ENCODE peak calls at places on chromosomes 5 and 9, in nine cellular contexts. One of them, this sample, is unnamed.

GRCh38 chr9:97359147-97359546 is 51.7 kb downstream of the CCDC180 start:
- DNase-seq in neuronal stem cell: no peak
- DNase-seq in spleen: no peak
- DNase-seq in PC-3: no peak
- DNase-seq in A549: no peak
- DNase-seq in effector memory CD4-positive, alpha-beta T cell: no peak
- DNase-seq in endodermal cell: no peak
- DNase-seq in SJSA1: no peak
- DNase-seq in body of pancreas: no peak
- DNase-seq in this sample: no peak

GRCh38 chr5:14871573-14872069 is at the start of gene ANKH:
- DNase-seq in neuronal stem cell: peak; percentile 70
- DNase-seq in spleen: peak; percentile 95
- DNase-seq in PC-3: peak; percentile 83
- DNase-seq in A549: peak; percentile 45
- DNase-seq in effector memory CD4-positive, alpha-beta T cell: peak; percentile 71
- DNase-seq in endodermal cell: peak; percentile 88
- DNase-seq in SJSA1: peak; percentile 77
- DNase-seq in body of pancreas: peak; percentile 85
- DNase-seq in this sample: peak; percentile 78

GRCh38 chr5:9538504-9538903 is 7.4 kb downstream of the SEMA5A start:
- DNase-seq in neuronal stem cell: no peak
- DNase-seq in spleen: no peak
- DNase-seq in PC-3: no peak
- DNase-seq in A549: no peak
- DNase-seq in effector memory CD4-positive, alpha-beta T cell: no peak
- DNase-seq in endodermal cell: no peak
- DNase-seq in SJSA1: peak; percentile 66
- DNase-seq in body of pancreas: no peak
- DNase-seq in this sample: no peak

GRCh38 chr9:11349187-11349586 is 736.4 kb upstream of the PTPRD start:
- DNase-seq in neuronal stem cell: no peak
- DNase-seq in spleen: no peak
- DNase-seq in PC-3: no peak
- DNase-seq in A549: no peak
- DNase-seq in effector memory CD4-positive, alpha-beta T cell: no peak
- DNase-seq in endodermal cell: no peak
- DNase-seq in SJSA1: no peak
- DNase-seq in body of pancreas: no peak
- DNase-seq in this sample: no peak

GRCh38 chr5:179759961-179760541 is 27.4 kb downstream of the MAML1 start:
- DNase-seq in neuronal stem cell: no peak
- DNase-seq in spleen: peak; percentile 14
- DNase-seq in PC-3: no peak
- DNase-seq in A549: no peak
- DNase-seq in effector memory CD4-positive, alpha-beta T cell: no peak
- DNase-seq in endodermal cell: no peak
- DNase-seq in SJSA1: no peak
- DNase-seq in body of pancreas: no peak
- DNase-seq in this sample: no peak

GRCh38 chr9:137604345-137605145 is 941 bp upstream of the ARRDC1 start:
- DNase-seq in neuronal stem cell: no peak
- DNase-seq in spleen: no peak
- DNase-seq in PC-3: no peak
- DNase-seq in A549: no peak
- DNase-seq in effector memory CD4-positive, alpha-beta T cell: no peak
- DNase-seq in endodermal cell: no peak
- DNase-seq in SJSA1: no peak
- DNase-seq in body of pancreas: peak; percentile 21
- DNase-seq in this sample: no peak

GRCh38 chr5:179370490-179371122 is 25.3 kb upstream of the ADAMTS2 start:
- DNase-seq in neuronal stem cell: no peak
- DNase-seq in spleen: peak; percentile 63
- DNase-seq in PC-3: no peak
- DNase-seq in A549: no peak
- DNase-seq in effector memory CD4-positive, alpha-beta T cell: no peak
- DNase-seq in endodermal cell: peak; percentile 34
- DNase-seq in SJSA1: no peak
- DNase-seq in body of pancreas: no peak
- DNase-seq in this sample: no peak

GRCh38 chr9:37029304-37029775 is 4.7 kb downstream of the PAX5 start:
- DNase-seq in neuronal stem cell: no peak
- DNase-seq in spleen: peak; percentile 84
- DNase-seq in PC-3: no peak
- DNase-seq in A549: no peak
- DNase-seq in effector memory CD4-positive, alpha-beta T cell: no peak
- DNase-seq in endodermal cell: peak; percentile 64
- DNase-seq in SJSA1: no peak
- DNase-seq in body of pancreas: no peak
- DNase-seq in this sample: no peak

GRCh38 chr9:80552931-80553330 is 981.2 kb downstream of the TLE4 start:
- DNase-seq in neuronal stem cell: no peak
- DNase-seq in spleen: no peak
- DNase-seq in PC-3: no peak
- DNase-seq in A549: no peak
- DNase-seq in effector memory CD4-positive, alpha-beta T cell: no peak
- DNase-seq in endodermal cell: no peak
- DNase-seq in SJSA1: no peak
- DNase-seq in body of pancreas: peak; percentile 7
- DNase-seq in this sample: peak; percentile 4

GRCh38 chr9:129822825-129823162 is 1.1 kb downstream of the TOR1A start:
- DNase-seq in neuronal stem cell: no peak
- DNase-seq in spleen: no peak
- DNase-seq in PC-3: no peak
- DNase-seq in A549: no peak
- DNase-seq in effector memory CD4-positive, alpha-beta T cell: no peak
- DNase-seq in endodermal cell: no peak
- DNase-seq in SJSA1: no peak
- DNase-seq in body of pancreas: no peak
- DNase-seq in this sample: no peak

GRCh38 chr9:69324549-69325401 is at the start of gene ENTREP1:
- DNase-seq in neuronal stem cell: peak; percentile 42
- DNase-seq in spleen: peak; percentile 84
- DNase-seq in PC-3: peak; percentile 52
- DNase-seq in A549: peak; percentile 36
- DNase-seq in effector memory CD4-positive, alpha-beta T cell: no peak
- DNase-seq in endodermal cell: peak; percentile 90
- DNase-seq in SJSA1: no peak
- DNase-seq in body of pancreas: peak; percentile 83
- DNase-seq in this sample: peak; percentile 64

GRCh38 chr5:135034186-135034962 is at the start of gene PITX1:
- DNase-seq in neuronal stem cell: peak; percentile 64
- DNase-seq in spleen: no peak
- DNase-seq in PC-3: peak; percentile 65
- DNase-seq in A549: peak; percentile 80
- DNase-seq in effector memory CD4-positive, alpha-beta T cell: no peak
- DNase-seq in endodermal cell: peak; percentile 84
- DNase-seq in SJSA1: peak; percentile 94
- DNase-seq in body of pancreas: peak; percentile 46
- DNase-seq in this sample: no peak

GRCh38 chr9:72726951-72727350 is 205.5 kb downstream of the TMC1 start:
- DNase-seq in neuronal stem cell: no peak
- DNase-seq in spleen: no peak
- DNase-seq in PC-3: no peak
- DNase-seq in A549: no peak
- DNase-seq in effector memory CD4-positive, alpha-beta T cell: no peak
- DNase-seq in endodermal cell: no peak
- DNase-seq in SJSA1: no peak
- DNase-seq in body of pancreas: no peak
- DNase-seq in this sample: no peak

GRCh38 chr9:115202960-115203751 is 85.2 kb upstream of the TNC start:
- DNase-seq in neuronal stem cell: no peak
- DNase-seq in spleen: no peak
- DNase-seq in PC-3: no peak
- DNase-seq in A549: no peak
- DNase-seq in effector memory CD4-positive, alpha-beta T cell: no peak
- DNase-seq in endodermal cell: no peak
- DNase-seq in SJSA1: no peak
- DNase-seq in body of pancreas: no peak
- DNase-seq in this sample: no peak

GRCh38 chr5:73967347-73967746 is 341.4 kb downstream of the ARHGEF28 start:
- DNase-seq in neuronal stem cell: no peak
- DNase-seq in spleen: no peak
- DNase-seq in PC-3: no peak
- DNase-seq in A549: no peak
- DNase-seq in effector memory CD4-positive, alpha-beta T cell: no peak
- DNase-seq in endodermal cell: no peak
- DNase-seq in SJSA1: no peak
- DNase-seq in body of pancreas: no peak
- DNase-seq in this sample: no peak

GRCh38 chr9:33649463-33649862 is 125.4 kb downstream of the ANKRD18B start:
- DNase-seq in neuronal stem cell: no peak
- DNase-seq in spleen: no peak
- DNase-seq in PC-3: no peak
- DNase-seq in A549: no peak
- DNase-seq in effector memory CD4-positive, alpha-beta T cell: no peak
- DNase-seq in endodermal cell: no peak
- DNase-seq in SJSA1: no peak
- DNase-seq in body of pancreas: no peak
- DNase-seq in this sample: no peak

GRCh38 chr5:156694556-156694955 is 155.5 kb upstream of the PPP1R2B start:
- DNase-seq in neuronal stem cell: no peak
- DNase-seq in spleen: no peak
- DNase-seq in PC-3: no peak
- DNase-seq in A549: no peak
- DNase-seq in effector memory CD4-positive, alpha-beta T cell: no peak
- DNase-seq in endodermal cell: no peak
- DNase-seq in SJSA1: no peak
- DNase-seq in body of pancreas: no peak
- DNase-seq in this sample: no peak

GRCh38 chr5:22970956-22971618 is 117.9 kb upstream of the CDH12 start:
- DNase-seq in neuronal stem cell: no peak
- DNase-seq in spleen: no peak
- DNase-seq in PC-3: no peak
- DNase-seq in A549: no peak
- DNase-seq in effector memory CD4-positive, alpha-beta T cell: no peak
- DNase-seq in endodermal cell: no peak
- DNase-seq in SJSA1: no peak
- DNase-seq in body of pancreas: no peak
- DNase-seq in this sample: no peak

GRCh38 chr9:129863059-129863690 is 27.9 kb downstream of the USP20 start:
- DNase-seq in neuronal stem cell: no peak
- DNase-seq in spleen: peak; percentile 83
- DNase-seq in PC-3: no peak
- DNase-seq in A549: no peak
- DNase-seq in effector memory CD4-positive, alpha-beta T cell: peak; percentile 74
- DNase-seq in endodermal cell: no peak
- DNase-seq in SJSA1: no peak
- DNase-seq in body of pancreas: no peak
- DNase-seq in this sample: no peak

GRCh38 chr5:6448622-6449464 is at the start of gene UBE2QL1:
- DNase-seq in neuronal stem cell: no peak
- DNase-seq in spleen: peak; percentile 76
- DNase-seq in PC-3: peak; percentile 66
- DNase-seq in A549: no peak
- DNase-seq in effector memory CD4-positive, alpha-beta T cell: no peak
- DNase-seq in endodermal cell: peak; percentile 78
- DNase-seq in SJSA1: peak; percentile 42
- DNase-seq in body of pancreas: peak; percentile 39
- DNase-seq in this sample: peak; percentile 31
- H3K27ac ChIP-seq in neuronal stem cell: no peak within 1 kb of the TSS
- H3K27ac ChIP-seq in spleen: no peak within 1 kb of the TSS
- H3K27ac ChIP-seq in PC-3: no peak within 1 kb of the TSS
- H3K27ac ChIP-seq in A549: no peak within 1 kb of the TSS
- H3K27ac ChIP-seq in effector memory CD4-positive, alpha-beta T cell: no peak within 1 kb of the TSS
- H3K27ac ChIP-seq in endodermal cell: no peak within 1 kb of the TSS
- H3K27ac ChIP-seq in SJSA1: no peak within 1 kb of the TSS
- H3K27ac ChIP-seq in body of pancreas: no peak within 1 kb of the TSS
- H3K27ac ChIP-seq in this sample: peak within 1 kb of the TSS; percentile 44

DNA sequence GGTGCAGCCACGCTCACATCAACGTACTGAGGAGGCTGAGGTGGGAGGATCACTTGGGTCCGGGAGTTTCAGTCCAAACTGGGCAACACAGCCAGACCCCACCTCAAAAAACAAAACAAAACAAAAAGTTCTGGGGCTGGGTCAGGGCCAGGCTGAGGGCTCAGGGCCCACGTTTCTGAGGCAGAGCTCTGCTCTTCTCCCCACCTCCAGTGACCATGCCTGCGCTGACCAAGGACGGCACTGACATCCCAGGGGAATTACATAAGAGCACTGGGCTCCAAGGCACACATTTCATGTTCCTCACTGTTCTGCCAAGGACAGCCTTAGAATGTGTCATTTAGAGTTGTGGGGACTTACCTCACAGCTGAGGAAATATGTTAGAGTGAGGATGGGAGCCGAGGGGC is 40.4 kb upstream of the TESK1 start:
- DNase-seq in neuronal stem cell: no peak
- DNase-seq in spleen: no peak
- DNase-seq in PC-3: no peak
- DNase-seq in A549: no peak
- DNase-seq in effector memory CD4-positive, alpha-beta T cell: no peak
- DNase-seq in endodermal cell: no peak
- DNase-seq in SJSA1: no peak
- DNase-seq in body of pancreas: no peak
- DNase-seq in this sample: no peak
- H3K4me1 ChIP-seq in neuronal stem cell: peaks cover 10% of the 10 kb centered on the region
- H3K4me1 ChIP-seq in spleen: peaks cover 10% of the 10 kb centered on the region
- H3K4me1 ChIP-seq in PC-3: no peaks in the 10 kb centered on the region
- H3K4me1 ChIP-seq in A549: no peaks in the 10 kb centered on the region
- H3K4me1 ChIP-seq in effector memory CD4-positive, alpha-beta T cell: no peaks in the 10 kb centered on the region
- H3K4me1 ChIP-seq in endodermal cell: no peaks in the 10 kb centered on the region
- H3K4me1 ChIP-seq in SJSA1: no peaks in the 10 kb centered on the region
- H3K4me1 ChIP-seq in body of pancreas: peaks cover 9% of the 10 kb centered on the region
- H3K4me1 ChIP-seq in this sample: peaks cover 43% of the 10 kb centered on the region

DNA sequence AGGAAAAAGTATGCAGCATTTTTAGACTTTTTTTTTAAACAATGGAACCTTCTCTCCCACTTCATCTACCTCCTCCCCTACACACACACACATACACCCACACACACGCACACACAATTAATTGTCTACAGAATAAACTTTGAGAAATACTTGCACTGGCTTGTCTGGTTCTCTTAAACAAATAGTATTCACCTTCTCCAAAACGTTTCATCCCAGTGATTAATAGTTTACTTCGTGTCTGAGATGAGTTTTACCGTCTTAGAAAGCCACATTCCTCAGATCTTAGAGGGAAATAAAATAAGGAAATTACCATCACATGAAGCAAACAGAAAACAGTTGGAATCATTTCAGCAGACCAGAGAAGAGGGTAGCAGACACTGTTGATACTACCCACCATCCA is 570.6 kb upstream of the CLINT1 start:
- DNase-seq in neuronal stem cell: no peak
- DNase-seq in spleen: no peak
- DNase-seq in PC-3: peak; percentile 44
- DNase-seq in A549: no peak
- DNase-seq in effector memory CD4-positive, alpha-beta T cell: no peak
- DNase-seq in endodermal cell: no peak
- DNase-seq in SJSA1: no peak
- DNase-seq in body of pancreas: no peak
- DNase-seq in this sample: no peak
- H3K9me3 ChIP-seq in neuronal stem cell: no peaks in the 10 kb centered on the region
- H3K9me3 ChIP-seq in spleen: no peaks in the 10 kb centered on the region
- H3K9me3 ChIP-seq in PC-3: no peaks in the 10 kb centered on the region
- H3K9me3 ChIP-seq in A549: no peaks in the 10 kb centered on the region
- H3K9me3 ChIP-seq in effector memory CD4-positive, alpha-beta T cell: no peaks in the 10 kb centered on the region
- H3K9me3 ChIP-seq in endodermal cell: no peaks in the 10 kb centered on the region
- H3K9me3 ChIP-seq in SJSA1: no peaks in the 10 kb centered on the region
- H3K9me3 ChIP-seq in body of pancreas: no peaks in the 10 kb centered on the region
- H3K9me3 ChIP-seq in this sample: no peaks in the 10 kb centered on the region

DNA sequence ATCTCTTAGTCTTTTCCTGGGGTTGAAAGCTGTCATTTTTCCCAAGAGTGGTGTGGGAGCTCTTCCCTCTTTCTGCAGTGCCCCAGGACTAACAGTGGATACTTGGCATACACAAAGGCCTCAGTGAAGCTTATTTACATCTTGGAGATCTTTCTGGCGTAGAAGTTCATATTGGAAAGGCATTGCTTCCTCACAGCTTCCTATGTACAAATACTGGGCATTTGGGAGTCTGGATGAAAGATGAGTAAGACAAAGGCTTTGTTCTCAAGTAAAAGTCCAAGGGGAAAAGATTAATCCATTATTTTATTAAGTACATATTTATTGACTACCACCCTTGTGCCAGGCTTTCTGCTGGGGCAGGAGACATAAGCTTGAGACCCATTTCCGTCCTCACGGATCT is 22.0 kb downstream of the MAP3K1 start:
- DNase-seq in neuronal stem cell: no peak
- DNase-seq in spleen: no peak
- DNase-seq in PC-3: no peak
- DNase-seq in A549: no peak
- DNase-seq in effector memory CD4-positive, alpha-beta T cell: no peak
- DNase-seq in endodermal cell: no peak
- DNase-seq in SJSA1: no peak
- DNase-seq in body of pancreas: no peak
- DNase-seq in this sample: no peak
- H3K27ac ChIP-seq in neuronal stem cell: no peak overlapping the region
- H3K27ac ChIP-seq in spleen: peak overlapping the region; percentile 65
- H3K27ac ChIP-seq in PC-3: no peak overlapping the region
- H3K27ac ChIP-seq in A549: peak overlapping the region; percentile 15
- H3K27ac ChIP-seq in effector memory CD4-positive, alpha-beta T cell: peak overlapping the region; percentile 33
- H3K27ac ChIP-seq in endodermal cell: no peak overlapping the region
- H3K27ac ChIP-seq in SJSA1: no peak overlapping the region
- H3K27ac ChIP-seq in body of pancreas: peak overlapping the region; percentile 38
- H3K27ac ChIP-seq in this sample: no peak overlapping the region

This sample was measured in heart right ventricle.